ENCODE peak calls at places on chromosomes 4 and X, in nine cellular contexts. H is CD8-positive, alpha-beta T cell; J is EH; M is NCI-H1092 treated with DMSO at 0.1 percent for 48 hours; S is retina; Q is LoVo; P is central memory CD8-positive, alpha-beta T cell; I is AG09319; C is NCI-H460. U is an unnamed sample.

GRCh38 chrX:15686818-15687685 is 22.4 kb upstream of the CLTRN start:
- DNase-seq in C (peak; percentile 64), Q (peak; percentile 28), S (peak; percentile 56), M (peak; percentile 17), I (peak; percentile 23), J (peak; percentile 65), H (peak; percentile 60), P (peak; percentile 50), U (peak; percentile 55)

GRCh38 chr4:28709821-28710330 is 1849.2 kb downstream of the STIM2 start:
- DNase-seq in M (no peak), P (no peak), H (no peak), C (no peak), Q (no peak), I (no peak), J (peak; percentile 59), S (no peak), U (peak; percentile 57)

GRCh38 chr4:649751-650310 is 24.2 kb downstream of the ATP5ME start:
- DNase-seq in H (no peak), I (no peak), P (no peak), J (no peak), M (no peak), S (peak; percentile 5), C (no peak), Q (no peak), U (no peak)

GRCh38 chr4:12472082-12472481 is 1012.1 kb downstream of the RAB28 start:
- DNase-seq in M (no peak), S (no peak), I (no peak), P (no peak), J (no peak), H (no peak), Q (no peak), C (no peak), U (no peak)

GRCh38 chrX:15751160-15751819 is 13.2 kb downstream of the CA5B start:
- DNase-seq in P (peak; percentile 19), S (no peak), J (peak; percentile 91), H (no peak), C (peak; percentile 48), M (no peak), I (no peak), Q (peak; percentile 28), U (no peak)

GRCh38 chr4:186723207-186724047 is at the start of gene FAT1:
- DNase-seq in Q (no peak), J (peak; percentile 67), I (peak; percentile 68), C (no peak), H (no peak), S (peak; percentile 90), P (no peak), M (peak; percentile 43), U (peak; percentile 88)

GRCh38 chr4:158371158-158371557 is 150.5 kb upstream of the RXFP1 start:
- DNase-seq in Q (no peak), S (no peak), J (peak; percentile 68), I (peak; percentile 3), C (peak; percentile 17), M (no peak), P (no peak), H (no peak), U (peak; percentile 73)

GRCh38 chr4:155403886-155404285 is 27.1 kb upstream of the MAP9 start:
- DNase-seq in M (peak; percentile 5), C (peak; percentile 41), I (peak; percentile 15), P (no peak), H (no peak), J (peak; percentile 52), S (peak; percentile 16), Q (peak; percentile 50), U (peak; percentile 66)

GRCh38 chrX:109384569-109385174 is 97.2 kb downstream of the GUCY2F start:
- DNase-seq in M (peak; percentile 1), S (peak; percentile 15), H (no peak), Q (peak; percentile 1), I (no peak), C (no peak), J (peak; percentile 8), P (no peak), U (peak; percentile 34)

GRCh38 chrX:53088136-53088974 is 5.6 kb upstream of the KANTR start:
- DNase-seq in M (peak; percentile 90), C (peak; percentile 47), I (peak; percentile 59), J (peak; percentile 79), P (peak; percentile 74), H (peak; percentile 72), S (peak; percentile 77), Q (no peak), U (peak; percentile 87)

GRCh38 chr4:156710571-156711195 is 260.9 kb downstream of the PDGFC start:
- DNase-seq in J (peak; percentile 33), C (no peak), H (no peak), M (no peak), S (no peak), P (no peak), Q (no peak), I (peak; percentile 39), U (peak; percentile 45)

GRCh38 chr4:123104275-123104674 is 181.9 kb upstream of the NUDT6 start:
- DNase-seq in M (no peak), Q (no peak), I (no peak), H (no peak), P (no peak), S (no peak), C (no peak), J (peak; percentile 17), U (no peak)

GRCh38 chr4:15756361-15756861 is 21.7 kb upstream of the CD38 start:
- DNase-seq in H (peak; percentile 67), J (peak; percentile 26), I (no peak), S (no peak), P (peak; percentile 73), M (no peak), Q (no peak), C (no peak), U (peak; percentile 73)

GRCh38 chr4:173057906-173058305 is 110.7 kb upstream of the GALNT7 start:
- DNase-seq in J (peak; percentile 10), C (no peak), Q (no peak), H (no peak), S (no peak), M (peak; percentile 72), P (no peak), I (no peak), U (no peak)

GRCh38 chrX:125090046-125090445 is 229.6 kb upstream of the TEX13C start:
- DNase-seq in P (no peak), Q (no peak), S (no peak), M (no peak), J (no peak), H (no peak), C (no peak), I (no peak), U (peak; percentile 0)

GRCh38 chr4:153467154-153467896 is 1.2 kb downstream of the TMEM131L start:
- DNase-seq in J (no peak), P (peak; percentile 32), I (no peak), Q (peak; percentile 70), C (no peak), S (peak; percentile 76), H (no peak), M (peak; percentile 64), U (peak; percentile 17)

GRCh38 chr4:152938237-152938969 is 2.3 kb downstream of the FHDC1 start:
- DNase-seq in S (no peak), M (peak; percentile 61), J (no peak), H (no peak), I (no peak), C (no peak), Q (no peak), P (no peak), U (no peak)

GRCh38 chrX:38225093-38225492 is 4.4 kb upstream of the SRPX start:
- DNase-seq in C (no peak), H (no peak), M (no peak), J (peak; percentile 30), S (no peak), I (no peak), P (no peak), Q (no peak), U (peak; percentile 54)

GRCh38 chrX:137313627-137314026 is 252.3 kb upstream of the ZIC3 start:
- DNase-seq in J (no peak), I (no peak), S (no peak), P (no peak), Q (no peak), C (no peak), H (no peak), M (no peak), U (no peak)

GRCh38 chrX:110125435-110125834 is 122.5 kb downstream of the TMEM164 start:
- DNase-seq in P (no peak), Q (no peak), S (peak; percentile 14), M (peak; percentile 22), J (peak; percentile 21), C (no peak), I (no peak), H (no peak), U (no peak)

GRCh38 chr4:184697956-184698355 is 35.9 kb downstream of the CENPU start:
- DNase-seq in P (no peak), C (no peak), H (no peak), I (no peak), J (no peak), M (no peak), Q (no peak), S (no peak), U (no peak)

GRCh38 chrX:71618303-71618721 is at the start of gene CXCR3:
- DNase-seq in M (no peak), I (no peak), S (no peak), H (peak; percentile 58), Q (no peak), C (no peak), J (peak; percentile 7), P (peak; percentile 40), U (no peak)

GRCh38 chr4:6527683-6528595 is 47.0 kb upstream of the MAN2B2 start:
- DNase-seq in I (no peak), S (no peak), M (no peak), H (no peak), Q (no peak), C (no peak), P (no peak), J (no peak), U (no peak)

GRCh38 chrX:115525486-115525885 is 35.5 kb upstream of the PLS3 start:
- DNase-seq in P (no peak), I (no peak), Q (no peak), C (no peak), H (no peak), S (no peak), J (no peak), M (peak; percentile 2), U (no peak)

GRCh38 chr4:4864940-4865704 is 5.7 kb downstream of the MSX1 start:
- DNase-seq in J (no peak), M (no peak), H (no peak), Q (no peak), S (no peak), P (no peak), C (no peak), I (no peak), U (no peak)

GRCh38 chr4:89175611-89176010 is 64.3 kb downstream of the TIGD2 start:
- DNase-seq in M (no peak), J (no peak), S (no peak), H (no peak), P (no peak), Q (no peak), I (no peak), C (no peak), U (no peak)

GRCh38 chr4:38803833-38804653 is 548 bp downstream of the TLR1 start:
- DNase-seq in M (no peak), I (no peak), Q (no peak), H (peak; percentile 28), P (no peak), C (no peak), J (no peak), S (no peak), U (no peak)

GRCh38 chrX:10496345-10496965 is 123.9 kb downstream of the MID1 start:
- DNase-seq in Q (no peak), C (no peak), H (no peak), M (no peak), P (no peak), I (no peak), S (no peak), J (peak; percentile 92), U (peak; percentile 91)